ENCODE peak calls at places on chromosomes 13 and 19, in six cellular contexts. E, S, J, F, G and X are unnamed samples.

GRCh38 chr13:93672996-93673395 is 446.4 kb downstream of the GPC6 start:
- DNase-seq in J (no peak), F (no peak), S (no peak), G (no peak), E (no peak), X (no peak)

GRCh38 chr13:87656311-87656710 is 14.9 kb upstream of the SLITRK5 start:
- DNase-seq in G (no peak), J (no peak), E (peak; percentile 87), F (no peak), S (no peak), X (no peak)

GRCh38 chr13:103291226-103291625 is 225.0 kb upstream of the SLC10A2 start:
- DNase-seq in G (no peak), E (no peak), S (no peak), J (no peak), F (no peak), X (no peak)

GRCh38 chr19:51927859-51928258 is 587 bp downstream of the ZNF613 start:
- DNase-seq in F (no peak), G (no peak), E (no peak), S (no peak), J (no peak), X (no peak)

GRCh38 chr13:29397265-29397664 is 198.2 kb downstream of the SLC7A1 start:
- DNase-seq in E (no peak), S (no peak), J (peak; percentile 49), G (no peak), F (no peak), X (no peak)

GRCh38 chr13:33757713-33758112 is 60.2 kb upstream of the RFC3 start:
- DNase-seq in G (no peak), S (no peak), F (no peak), J (no peak), E (no peak), X (no peak)

GRCh38 chr13:82802528-82802927 is 1079.7 kb downstream of the SLITRK1 start:
- DNase-seq in J (no peak), E (no peak), G (no peak), F (no peak), S (no peak), X (no peak)

GRCh38 chr13:42129033-42129432 is 80.6 kb downstream of the DGKH start:
- DNase-seq in J (peak; percentile 11), S (no peak), G (no peak), F (no peak), E (no peak), X (no peak)

GRCh38 chr19:54677217-54677616 is 14.4 kb downstream of the LILRB4 start:
- DNase-seq in F (no peak), S (no peak), J (peak; percentile 61), E (no peak), G (no peak), X (no peak)

GRCh38 chr19:19405919-19406877 is 723 bp downstream of the GATAD2A start:
- DNase-seq in E (peak; percentile 51), G (no peak), S (no peak), J (peak; percentile 83), F (peak; percentile 52), X (peak; percentile 77)

GRCh38 chr13:30726192-30726591 is 9.2 kb upstream of the ALOX5AP start:
- DNase-seq in F (no peak), J (no peak), G (no peak), S (no peak), E (no peak), X (no peak)

GRCh38 chr13:43003010-43003409 is 11.0 kb upstream of the EPSTI1 start:
- DNase-seq in G (no peak), E (no peak), S (no peak), J (no peak), F (no peak), X (no peak)

GRCh38 chr13:111007209-111007608 is 92.3 kb upstream of the ANKRD10 start:
- DNase-seq in S (no peak), J (no peak), F (no peak), E (no peak), G (no peak), X (no peak)

GRCh38 chr19:46000497-46001246 is 5.4 kb downstream of the CCDC61 start:
- DNase-seq in G (peak; percentile 78), E (no peak), J (peak; percentile 85), F (peak; percentile 35), S (no peak), X (peak; percentile 78)

GRCh38 chr19:48629599-48630288 is 7.4 kb downstream of the DBP start:
- DNase-seq in G (no peak), J (peak; percentile 99), S (no peak), F (peak; percentile 79), E (no peak), X (peak; percentile 93)

GRCh38 chr19:44903602-44904425 is 1.8 kb upstream of the APOE start:
- DNase-seq in S (no peak), E (peak; percentile 69), G (peak; percentile 63), J (peak; percentile 80), F (peak; percentile 75), X (peak; percentile 85)

GRCh38 chr13:106423530-106423929 is 111.9 kb downstream of the EFNB2 start:
- DNase-seq in S (no peak), E (no peak), G (no peak), F (no peak), J (peak; percentile 41), X (no peak)

GRCh38 chr13:96671073-96671472 is 323.2 kb downstream of the OXGR1 start:
- DNase-seq in F (no peak), G (no peak), S (no peak), E (no peak), J (no peak), X (no peak)

GRCh38 chr13:50894042-50894441 is 15.5 kb upstream of the RNASEH2B start:
- DNase-seq in E (no peak), G (no peak), J (peak; percentile 21), S (no peak), F (no peak), X (no peak)

GRCh38 chr19:1920644-1921043 is 15.4 kb downstream of the ADAT3 start:
- DNase-seq in G (no peak), S (no peak), J (no peak), E (no peak), F (no peak), X (no peak)

GRCh38 chr13:113110852-113111315 is 5.3 kb downstream of the F7 start:
- DNase-seq in E (no peak), G (peak; percentile 17), S (no peak), F (no peak), J (no peak), X (no peak)

GRCh38 chr19:40797963-40798222 is 1.1 kb upstream of the EGLN2 start:
- DNase-seq in E (no peak), J (no peak), S (no peak), F (no peak), G (no peak), X (no peak)

GRCh38 chr19:32238076-32238475 is 107.3 kb upstream of the ZNF507 start:
- DNase-seq in S (no peak), J (no peak), E (no peak), F (no peak), G (no peak), X (no peak)

GRCh38 chr13:32309812-32310706 is 5.1 kb downstream of the ZAR1L start:
- DNase-seq in F (peak; percentile 85), S (no peak), J (peak; percentile 74), E (peak; percentile 76), G (no peak), X (peak; percentile 31)

GRCh38 chr19:18456974-18457373 is 19.0 kb upstream of the ISYNA1 start:
- DNase-seq in S (no peak), E (no peak), G (peak; percentile 71), F (no peak), J (no peak), X (no peak)

GRCh38 chr13:100789481-100789880 is 114.9 kb upstream of the TMTC4 start:
- DNase-seq in F (peak; percentile 28), J (no peak), S (no peak), E (peak; percentile 41), G (peak; percentile 74), X (no peak)

GRCh38 chr19:50003810-50004419 is 21.3 kb downstream of the VRK3 start:
- DNase-seq in G (no peak), S (peak; percentile 58), E (peak; percentile 91), J (no peak), F (peak; percentile 96), X (no peak)

GRCh38 chr19:50005428-50005827 is 19.7 kb downstream of the VRK3 start:
- DNase-seq in G (no peak), J (no peak), S (no peak), F (no peak), E (no peak), X (no peak)

GRCh38 chr19:50007947-50008346 is 17.2 kb downstream of the VRK3 start:
- DNase-seq in F (no peak), E (no peak), S (no peak), G (no peak), J (no peak), X (no peak)

GRCh38 chr19:50007170-50007569 is 18.0 kb downstream of the VRK3 start:
- DNase-seq in F (no peak), J (no peak), G (no peak), E (no peak), S (no peak), X (no peak)

DNA sequence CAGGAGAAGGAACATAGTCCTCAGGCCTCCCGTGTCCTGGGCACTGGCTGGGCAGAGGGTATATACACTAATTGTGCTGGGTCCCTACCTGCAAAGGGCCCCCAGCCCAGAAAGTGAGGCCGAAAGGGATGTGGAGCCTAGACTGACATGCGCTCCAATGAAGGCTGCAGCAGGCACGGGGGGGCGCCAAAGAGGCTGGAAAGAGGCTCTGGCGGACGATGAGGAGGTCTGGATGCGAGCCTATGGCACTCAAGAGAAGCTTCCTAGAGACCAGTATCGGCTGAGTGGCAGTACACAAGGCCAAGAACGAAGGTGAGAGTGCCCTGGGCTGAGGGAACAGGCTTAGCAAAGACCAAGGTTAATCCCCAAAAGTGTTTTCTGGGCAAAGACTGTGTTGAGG is 16.6 kb downstream of the VRK3 start:
- DNase-seq in G (no peak), S (no peak), F (peak; percentile 23), E (no peak), J (peak; percentile 90), X (no peak)
- TF ChIP-seq CTCF in G (no peak), S (peak; percentile 17), F (peak; percentile 49), E (peak; percentile 23), J (peak; percentile 87), X (no peak)

DNA sequence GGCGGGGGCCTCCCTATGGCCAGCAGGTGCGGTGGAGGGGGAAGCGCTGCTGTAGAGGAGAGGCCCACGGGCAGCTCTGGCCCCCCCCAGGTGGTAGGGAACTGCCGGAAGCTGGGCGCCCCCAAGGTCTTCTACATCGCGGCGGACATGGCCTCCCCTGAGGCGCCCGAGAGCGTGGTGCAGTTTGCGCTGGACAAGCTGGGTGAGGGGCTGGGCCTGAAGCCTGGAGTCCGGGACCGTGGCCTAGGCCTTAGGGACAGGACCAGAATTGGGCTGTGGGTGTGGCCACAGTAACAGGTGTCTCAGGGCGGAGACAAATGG is 3.8 kb upstream of the RPL36 start:
- DNase-seq in G (no peak), J (no peak), F (no peak), E (no peak), S (no peak), X (no peak)
- H3K4me3 ChIP-seq in G (peak overlapping the region; percentile 66), J (peak overlapping the region; percentile 76), F (peak overlapping the region; percentile 64), E (peak overlapping the region; percentile 41), S (peak overlapping the region; percentile 64), X (no peak overlapping the region)

GRCh38 chr13:27551563-27551962 is 68.8 kb downstream of the LNX2 start:
- DNase-seq in G (no peak), F (no peak), S (no peak), J (no peak), E (no peak), X (no peak)

GRCh38 chr13:27559714-27560113 is 60.6 kb downstream of the LNX2 start:
- DNase-seq in E (no peak), J (no peak), F (no peak), G (no peak), S (no peak), X (no peak)

GRCh38 chr13:27556109-27556508 is 64.2 kb downstream of the LNX2 start:
- DNase-seq in F (peak; percentile 73), S (peak; percentile 37), G (no peak), J (no peak), E (peak; percentile 88), X (no peak)
- TF ChIP-seq CTCF in F (peak; percentile 30), S (peak; percentile 25), G (no peak), J (no peak), E (peak; percentile 44), X (no peak)

GRCh38 chr13:109144693-109145437 is 515.5 kb downstream of the MYO16 start:
- DNase-seq in F (no peak), J (no peak), G (no peak), E (no peak), S (no peak), X (no peak)
- H3K4me3 ChIP-seq in F (no peak overlapping the region), J (no peak overlapping the region), G (no peak overlapping the region), E (no peak overlapping the region), S (no peak overlapping the region), X (no peak overlapping the region)